ENCODE peak calls at places on chromosomes 5 and 9, in ten cellular contexts. D is NCI-H774; U is stimulated activated CD4-positive, alpha-beta T cell treated with anti-CD3 and anti-CD28 coated beads, TNF-alpha, amount 100 ng/mL, for 1 hour; S is left kidney; X is colonic mucosa; K is kidney epithelial cell; C is iris pigment epithelial cell; V is stimulated activated CD8-positive, alpha-beta memory T cell treated with anti-CD3 and anti-CD28 coated beads, Interleukin-15, amount 100 ng/mL, for 1 hour; T is naive thymus-derived CD8-positive, alpha-beta T cell; W is heart left ventricle. L is an unnamed sample.
A peak's percentile ranks its signal among the peaks of the same experiment; 100 is the strongest.

GRCh38 chr9:22052376-22052945 is 43.4 kb upstream of the CDKN2B start:
- DNase-seq in S (peak; percentile 11), X (no peak), U (no peak), V (no peak), K (peak; percentile 99), C (peak; percentile 99), W (no peak), T (no peak), D (peak; percentile 17), L (no peak)

GRCh38 chr9:79976501-79977444 is 405.0 kb downstream of the TLE4 start:
- DNase-seq in T (no peak), V (no peak), S (peak; percentile 84), X (no peak), W (no peak), K (no peak), D (peak; percentile 86), U (no peak), C (no peak), L (no peak)

GRCh38 chr9:3576358-3576757 is 50.6 kb upstream of the RFX3 start:
- DNase-seq in V (no peak), K (no peak), W (no peak), X (no peak), U (no peak), S (no peak), D (no peak), C (no peak), T (no peak), L (peak; percentile 98)

GRCh38 chr5:140298183-140298601 is 4.7 kb downstream of the PFDN1 start:
- DNase-seq in W (no peak), K (peak; percentile 72), U (no peak), S (no peak), T (no peak), V (no peak), X (no peak), C (peak; percentile 80), D (no peak), L (no peak)

GRCh38 chr9:72262063-72262462 is 102.9 kb downstream of the ZFAND5 start:
- DNase-seq in C (no peak), X (no peak), T (no peak), U (no peak), V (no peak), W (no peak), K (no peak), S (no peak), D (no peak), L (no peak)

GRCh38 chr5:73339711-73340110 is 108.9 kb downstream of the FOXD1 start:
- DNase-seq in S (no peak), V (no peak), X (no peak), K (no peak), D (no peak), T (no peak), U (no peak), W (no peak), C (no peak), L (no peak)

GRCh38 chr9:77751341-77752091 is 103.4 kb upstream of the GNA14 start:
- DNase-seq in D (peak; percentile 73), T (no peak), V (no peak), U (no peak), C (peak; percentile 87), K (no peak), S (peak; percentile 83), W (peak; percentile 30), X (peak; percentile 57), L (peak; percentile 65)

GRCh38 chr9:81737871-81738507 is 48.6 kb upstream of the TLE1 start:
- DNase-seq in S (no peak), X (peak; percentile 69), U (no peak), C (peak; percentile 76), K (peak; percentile 88), W (no peak), D (no peak), T (no peak), V (no peak), L (peak; percentile 87)

GRCh38 chr5:174903333-174903732 is 179.0 kb downstream of the MSX2 start:
- DNase-seq in C (no peak), T (no peak), D (no peak), S (no peak), V (no peak), U (no peak), W (no peak), K (no peak), X (no peak), L (peak; percentile 48)

GRCh38 chr9:135079676-135080075 is 7.8 kb upstream of the OLFM1 start:
- DNase-seq in W (peak; percentile 13), D (no peak), U (no peak), T (no peak), V (no peak), S (no peak), X (no peak), C (no peak), K (no peak), L (no peak)

GRCh38 chr9:135216666-135217431 is 129.4 kb downstream of the OLFM1 start:
- DNase-seq in D (no peak), W (no peak), U (no peak), S (peak; percentile 70), K (no peak), T (no peak), V (no peak), C (no peak), X (no peak), L (no peak)

GRCh38 chr5:76379316-76379715 is 23.8 kb upstream of the IQGAP2 start:
- DNase-seq in W (no peak), C (peak; percentile 49), T (no peak), V (no peak), U (no peak), S (no peak), K (no peak), X (no peak), D (no peak), L (no peak)

GRCh38 chr5:9898319-9898718 is 268.2 kb upstream of the TAS2R1 start:
- DNase-seq in W (no peak), X (no peak), K (no peak), C (peak; percentile 37), U (no peak), T (no peak), V (no peak), S (peak; percentile 55), D (no peak), L (peak; percentile 9)

GRCh38 chr9:132754236-132754635 is 84.0 kb downstream of the GTF3C4 start:
- DNase-seq in W (no peak), D (no peak), U (no peak), C (no peak), K (no peak), X (no peak), V (no peak), T (no peak), S (peak; percentile 12), L (no peak)

GRCh38 chr9:124749811-124750210 is 21.3 kb downstream of the NR6A1 start:
- DNase-seq in S (no peak), D (no peak), V (no peak), K (no peak), W (no peak), U (no peak), T (no peak), X (no peak), C (peak; percentile 27), L (no peak)

GRCh38 chr9:21789541-21790037 is 12.8 kb upstream of the MTAP start:
- DNase-seq in T (no peak), S (peak; percentile 93), K (peak; percentile 60), W (peak; percentile 36), X (peak; percentile 60), U (no peak), D (peak; percentile 83), V (peak; percentile 22), C (peak; percentile 93), L (peak; percentile 88)

GRCh38 chr9:97425992-97426336 is 14.1 kb downstream of the TDRD7 start:
- DNase-seq in W (no peak), D (no peak), T (no peak), K (no peak), X (no peak), U (no peak), C (no peak), V (no peak), S (no peak), L (no peak)

GRCh38 chr9:4555251-4555650 is 65.0 kb downstream of the SLC1A1 start:
- DNase-seq in W (peak; percentile 32), D (no peak), T (no peak), V (no peak), U (no peak), C (peak; percentile 58), K (peak; percentile 26), X (no peak), S (peak; percentile 5), L (no peak)

GRCh38 chr9:126722922-126723806 is 81.7 kb upstream of the ZBTB43 start:
- DNase-seq in X (peak; percentile 50), S (peak; percentile 87), C (peak; percentile 58), T (peak; percentile 68), W (peak; percentile 40), K (no peak), V (no peak), U (peak; percentile 49), D (peak; percentile 41), L (no peak)

GRCh38 chr9:111036946-111037743 is 1.1 kb downstream of the LPAR1 start:
- DNase-seq in S (peak; percentile 18), X (no peak), D (no peak), U (no peak), T (no peak), C (peak; percentile 64), W (no peak), K (no peak), V (no peak), L (peak; percentile 5)

GRCh38 chr9:131500939-131501541 is 1.7 kb upstream of the POMT1 start:
- DNase-seq in V (peak; percentile 25), U (no peak), K (peak; percentile 77), S (no peak), T (no peak), C (peak; percentile 77), D (no peak), X (no peak), W (no peak), L (peak; percentile 70)

GRCh38 chr5:34475249-34475966 is 180.7 kb upstream of the RAI14 start:
- DNase-seq in U (no peak), C (no peak), W (no peak), D (no peak), S (no peak), X (no peak), V (no peak), T (no peak), K (no peak), L (no peak)

GRCh38 chr9:37840560-37841194 is 40.1 kb downstream of the DCAF10 start:
- DNase-seq in S (no peak), U (no peak), K (peak; percentile 53), V (no peak), X (no peak), D (no peak), W (no peak), C (peak; percentile 89), T (no peak), L (no peak)

GRCh38 chr5:135445306-135445940 is 1.7 kb downstream of the DCANP1 start:
- DNase-seq in W (peak; percentile 14), D (no peak), U (no peak), K (no peak), V (no peak), X (no peak), C (no peak), T (no peak), S (no peak), L (peak; percentile 34)

GRCh38 chr9:2717385-2717784 is at the start of gene KCNV2:
- DNase-seq in U (no peak), X (no peak), D (no peak), V (no peak), W (no peak), C (no peak), K (no peak), S (no peak), T (no peak), L (no peak)

GRCh38 chr5:122463221-122463620 is 151.2 kb downstream of the SNCAIP start:
- DNase-seq in S (no peak), V (no peak), T (no peak), C (peak; percentile 53), D (no peak), K (no peak), X (no peak), U (no peak), W (no peak), L (peak; percentile 74)

GRCh38 chr5:173016621-173017046 is 33.1 kb downstream of the ATP6V0E1 start:
- DNase-seq in U (no peak), V (no peak), D (no peak), S (no peak), C (peak; percentile 64), K (peak; percentile 52), W (peak; percentile 41), X (no peak), T (no peak), L (peak; percentile 13)

GRCh38 chr5:93477791-93478190 is 103.2 kb downstream of the NR2F1-AS1 start:
- DNase-seq in V (no peak), K (no peak), U (no peak), D (no peak), S (no peak), W (no peak), T (no peak), C (no peak), X (no peak), L (no peak)